ENCODE peak calls at places on chromosomes 2 and 18, in seven cellular contexts. One of them, this sample, is unnamed.

GRCh38 chr2:82986899-82987298 is 1472.2 kb downstream of the SUCLG1 start:
- DNase-seq in A549: no peak
- DNase-seq in sigmoid colon: no peak
- DNase-seq in stomach: no peak
- DNase-seq in transverse colon: no peak
- DNase-seq in ovary: no peak
- DNase-seq in HepG2: no peak
- DNase-seq in this sample: no peak

GRCh38 chr2:216695401-216695821 is at the start of gene IGFBP5:
- DNase-seq in sigmoid colon: peak; percentile 98
- DNase-seq in A549: no peak
- DNase-seq in stomach: peak; percentile 89
- DNase-seq in transverse colon: peak; percentile 75
- DNase-seq in ovary: peak; percentile 98
- DNase-seq in HepG2: no peak
- DNase-seq in this sample: peak; percentile 97

GRCh38 chr2:127465258-127465657 is 47.0 kb downstream of the PROC start:
- DNase-seq in HepG2: no peak
- DNase-seq in A549: no peak
- DNase-seq in ovary: no peak
- DNase-seq in sigmoid colon: no peak
- DNase-seq in stomach: no peak
- DNase-seq in transverse colon: no peak
- DNase-seq in this sample: no peak

GRCh38 chr2:236535024-236535423 is 34.6 kb upstream of the ACKR3 start:
- DNase-seq in ovary: no peak
- DNase-seq in transverse colon: no peak
- DNase-seq in A549: no peak
- DNase-seq in HepG2: no peak
- DNase-seq in sigmoid colon: no peak
- DNase-seq in stomach: no peak
- DNase-seq in this sample: no peak

GRCh38 chr2:223613017-223613950 is 11.1 kb upstream of the SCG2 start:
- DNase-seq in ovary: peak; percentile 89
- DNase-seq in stomach: peak; percentile 73
- DNase-seq in sigmoid colon: peak; percentile 95
- DNase-seq in transverse colon: peak; percentile 54
- DNase-seq in A549: peak; percentile 96
- DNase-seq in HepG2: peak; percentile 45
- DNase-seq in this sample: peak; percentile 95

GRCh38 chr2:58950795-58951462 is 709.8 kb upstream of the FANCL start:
- DNase-seq in A549: no peak
- DNase-seq in stomach: no peak
- DNase-seq in HepG2: no peak
- DNase-seq in transverse colon: no peak
- DNase-seq in ovary: no peak
- DNase-seq in sigmoid colon: no peak
- DNase-seq in this sample: no peak

GRCh38 chr2:241857572-241858121 is 1.0 kb downstream of the PDCD1 start:
- DNase-seq in sigmoid colon: peak; percentile 54
- DNase-seq in transverse colon: no peak
- DNase-seq in A549: no peak
- DNase-seq in HepG2: no peak
- DNase-seq in ovary: no peak
- DNase-seq in stomach: no peak
- DNase-seq in this sample: no peak

GRCh38 chr18:8358066-8358795 is 251.0 kb upstream of the RAB12 start:
- DNase-seq in A549: no peak
- DNase-seq in HepG2: no peak
- DNase-seq in ovary: no peak
- DNase-seq in sigmoid colon: no peak
- DNase-seq in stomach: no peak
- DNase-seq in transverse colon: no peak
- DNase-seq in this sample: no peak

GRCh38 chr2:108933691-108934117 is 55.3 kb downstream of the EDAR start:
- DNase-seq in stomach: no peak
- DNase-seq in A549: no peak
- DNase-seq in HepG2: no peak
- DNase-seq in ovary: no peak
- DNase-seq in transverse colon: peak; percentile 66
- DNase-seq in sigmoid colon: no peak
- DNase-seq in this sample: no peak

GRCh38 chr2:68031546-68032160 is 31.2 kb downstream of the C1D start:
- DNase-seq in A549: peak; percentile 57
- DNase-seq in transverse colon: no peak
- DNase-seq in ovary: no peak
- DNase-seq in HepG2: peak; percentile 64
- DNase-seq in sigmoid colon: no peak
- DNase-seq in stomach: no peak
- DNase-seq in this sample: no peak

GRCh38 chr2:223887127-223887526 is 49.7 kb upstream of the AP1S3 start:
- DNase-seq in transverse colon: no peak
- DNase-seq in A549: no peak
- DNase-seq in stomach: no peak
- DNase-seq in sigmoid colon: no peak
- DNase-seq in ovary: no peak
- DNase-seq in HepG2: peak; percentile 54
- DNase-seq in this sample: no peak

GRCh38 chr2:69278366-69278765 is 108.7 kb downstream of the GFPT1 start:
- DNase-seq in HepG2: no peak
- DNase-seq in stomach: no peak
- DNase-seq in transverse colon: no peak
- DNase-seq in sigmoid colon: no peak
- DNase-seq in ovary: no peak
- DNase-seq in A549: no peak
- DNase-seq in this sample: no peak

GRCh38 chr2:96651793-96652192 is 9.2 kb downstream of the FER1L5 start:
- DNase-seq in HepG2: no peak
- DNase-seq in ovary: no peak
- DNase-seq in stomach: no peak
- DNase-seq in A549: no peak
- DNase-seq in sigmoid colon: no peak
- DNase-seq in transverse colon: no peak
- DNase-seq in this sample: no peak

GRCh38 chr2:157927155-157927554 is 51.0 kb upstream of the ACVR1 start:
- DNase-seq in stomach: no peak
- DNase-seq in A549: no peak
- DNase-seq in transverse colon: no peak
- DNase-seq in HepG2: no peak
- DNase-seq in sigmoid colon: no peak
- DNase-seq in ovary: no peak
- DNase-seq in this sample: no peak

GRCh38 chr2:42931818-42932195 is 139.4 kb upstream of the HAAO start:
- DNase-seq in A549: no peak
- DNase-seq in sigmoid colon: no peak
- DNase-seq in ovary: peak; percentile 33
- DNase-seq in stomach: no peak
- DNase-seq in transverse colon: no peak
- DNase-seq in HepG2: no peak
- DNase-seq in this sample: no peak

GRCh38 chr2:189312643-189313042 is 128.6 kb upstream of the WDR75 start:
- DNase-seq in HepG2: no peak
- DNase-seq in ovary: no peak
- DNase-seq in A549: no peak
- DNase-seq in sigmoid colon: no peak
- DNase-seq in transverse colon: no peak
- DNase-seq in stomach: no peak
- DNase-seq in this sample: no peak

GRCh38 chr2:241868661-241869081 is 858 bp upstream of the RTP5 start:
- DNase-seq in HepG2: no peak
- DNase-seq in transverse colon: no peak
- DNase-seq in stomach: no peak
- DNase-seq in ovary: no peak
- DNase-seq in A549: no peak
- DNase-seq in sigmoid colon: no peak
- DNase-seq in this sample: no peak

GRCh38 chr2:205482399-205483065 is 199.8 kb upstream of the NRP2 start:
- DNase-seq in A549: no peak
- DNase-seq in stomach: no peak
- DNase-seq in HepG2: no peak
- DNase-seq in ovary: no peak
- DNase-seq in transverse colon: no peak
- DNase-seq in sigmoid colon: no peak
- DNase-seq in this sample: peak; percentile 81

GRCh38 chr2:205481861-205482260 is 200.4 kb upstream of the NRP2 start:
- DNase-seq in HepG2: no peak
- DNase-seq in stomach: no peak
- DNase-seq in A549: no peak
- DNase-seq in transverse colon: no peak
- DNase-seq in ovary: no peak
- DNase-seq in sigmoid colon: no peak
- DNase-seq in this sample: peak; percentile 70

GRCh38 chr2:205484717-205485116 is 197.6 kb upstream of the NRP2 start:
- DNase-seq in HepG2: no peak
- DNase-seq in transverse colon: no peak
- DNase-seq in stomach: no peak
- DNase-seq in sigmoid colon: no peak
- DNase-seq in ovary: no peak
- DNase-seq in A549: no peak
- DNase-seq in this sample: no peak

GRCh38 chr2:205477016-205477705 is 205.1 kb upstream of the NRP2 start:
- DNase-seq in HepG2: no peak
- DNase-seq in A549: peak; percentile 1
- DNase-seq in ovary: no peak
- DNase-seq in sigmoid colon: no peak
- DNase-seq in stomach: no peak
- DNase-seq in transverse colon: no peak
- DNase-seq in this sample: peak; percentile 2

DNA sequence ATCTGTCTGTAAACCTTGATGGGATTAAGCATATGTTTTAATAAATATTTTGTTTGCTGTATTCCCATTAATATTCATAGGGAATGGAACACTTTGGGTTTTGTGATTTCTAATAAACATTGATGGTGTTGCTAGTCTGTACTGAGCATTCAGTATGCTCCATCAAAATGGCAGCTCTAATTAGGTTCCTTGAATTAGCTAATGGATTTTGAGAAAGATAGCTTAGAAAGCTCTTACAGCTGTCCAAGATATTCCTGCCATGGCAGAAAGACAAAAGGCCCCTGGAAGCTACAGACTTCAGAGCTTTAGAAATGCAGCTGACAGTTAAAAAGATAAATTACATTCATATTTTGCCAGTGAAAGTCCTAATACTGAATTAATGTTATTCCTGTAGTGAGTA is 199.2 kb upstream of the NRP2 start:
- DNase-seq in stomach: no peak
- DNase-seq in ovary: no peak
- DNase-seq in transverse colon: no peak
- DNase-seq in sigmoid colon: no peak
- DNase-seq in HepG2: no peak
- DNase-seq in A549: no peak
- DNase-seq in this sample: peak; percentile 4
- TF ChIP-seq EP300 in stomach: no peak
- TF ChIP-seq EP300 in ovary: no peak
- TF ChIP-seq EP300 in transverse colon: no peak
- TF ChIP-seq EP300 in sigmoid colon: no peak
- TF ChIP-seq EP300 in HepG2: no peak
- TF ChIP-seq EP300 in A549: no peak
- TF ChIP-seq EP300 in this sample: no peak

DNA sequence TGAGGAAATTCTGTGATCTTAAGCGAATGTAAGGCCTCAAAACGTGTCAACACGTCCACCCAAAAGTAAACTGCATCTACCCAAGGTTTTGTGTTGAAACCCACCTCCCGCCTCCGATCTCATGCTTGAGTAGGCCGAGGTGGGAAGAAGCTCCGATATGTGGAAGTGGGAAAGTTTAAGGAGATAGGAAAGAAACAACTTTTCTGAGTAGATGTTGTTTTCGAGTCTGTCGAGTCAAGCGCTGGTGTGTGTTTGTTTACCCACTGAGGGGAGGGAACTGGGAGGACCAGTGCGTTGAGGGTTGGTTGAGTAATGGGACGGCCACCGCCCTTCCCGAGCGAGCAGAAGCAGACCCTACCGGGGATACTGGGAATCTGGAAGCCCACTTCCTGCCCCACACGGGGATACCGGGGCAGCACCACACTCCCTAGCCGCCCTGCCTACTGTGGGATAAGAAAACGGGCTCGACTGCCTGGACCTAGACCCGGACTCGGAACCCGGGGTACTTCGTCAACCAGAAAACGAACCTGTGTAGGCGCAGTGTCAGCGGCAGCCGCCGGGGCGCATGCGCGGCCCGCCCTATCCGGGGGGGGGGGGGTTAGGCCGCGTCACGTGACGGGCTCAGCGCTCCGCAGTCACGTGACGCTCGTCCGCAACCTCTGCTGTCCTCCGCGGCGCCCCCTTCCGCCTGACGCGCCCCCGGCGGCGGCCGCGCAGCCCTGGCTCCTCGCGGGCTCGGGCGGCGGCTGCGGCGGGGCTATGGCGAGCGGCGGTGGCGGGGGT is at the start of gene RETREG2:
- DNase-seq in sigmoid colon: peak; percentile 94
- DNase-seq in stomach: peak; percentile 87
- DNase-seq in transverse colon: peak; percentile 89
- DNase-seq in HepG2: peak; percentile 93
- DNase-seq in ovary: peak; percentile 91
- DNase-seq in A549: peak; percentile 94
- DNase-seq in this sample: peak; percentile 99
- TF ChIP-seq EP300 in sigmoid colon: no peak
- TF ChIP-seq EP300 in stomach: no peak
- TF ChIP-seq EP300 in transverse colon: peak; percentile 4
- TF ChIP-seq EP300 in HepG2: peak; percentile 5
- TF ChIP-seq EP300 in ovary: no peak
- TF ChIP-seq EP300 in A549: no peak
- TF ChIP-seq EP300 in this sample: no peak

DNA sequence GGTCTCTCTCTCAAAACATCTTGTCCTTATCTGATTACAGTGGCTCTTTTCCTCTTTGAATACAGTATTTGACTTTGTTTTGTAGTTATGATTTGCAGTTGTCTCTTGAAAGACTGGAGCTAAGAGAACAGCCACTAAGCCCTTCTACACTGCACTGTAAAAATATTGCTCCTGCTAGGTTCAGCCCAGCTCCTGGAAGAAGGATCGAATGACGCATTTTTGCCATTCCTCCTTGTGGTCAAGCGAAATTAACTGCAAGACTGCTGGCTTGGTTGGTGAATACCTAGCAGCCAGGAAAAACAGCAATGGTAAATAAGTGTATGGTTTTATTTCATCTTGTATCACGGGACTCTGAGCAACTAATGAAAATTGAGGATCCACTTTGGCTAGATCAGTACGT is 407.8 kb upstream of the CDH2 start:
- DNase-seq in transverse colon: no peak
- DNase-seq in stomach: no peak
- DNase-seq in sigmoid colon: no peak
- DNase-seq in HepG2: no peak
- DNase-seq in ovary: no peak
- DNase-seq in A549: no peak
- DNase-seq in this sample: no peak
- TF ChIP-seq EP300 in transverse colon: no peak
- TF ChIP-seq EP300 in stomach: no peak
- TF ChIP-seq EP300 in sigmoid colon: no peak
- TF ChIP-seq EP300 in HepG2: no peak
- TF ChIP-seq EP300 in ovary: no peak
- TF ChIP-seq EP300 in A549: no peak
- TF ChIP-seq EP300 in this sample: no peak

DNA sequence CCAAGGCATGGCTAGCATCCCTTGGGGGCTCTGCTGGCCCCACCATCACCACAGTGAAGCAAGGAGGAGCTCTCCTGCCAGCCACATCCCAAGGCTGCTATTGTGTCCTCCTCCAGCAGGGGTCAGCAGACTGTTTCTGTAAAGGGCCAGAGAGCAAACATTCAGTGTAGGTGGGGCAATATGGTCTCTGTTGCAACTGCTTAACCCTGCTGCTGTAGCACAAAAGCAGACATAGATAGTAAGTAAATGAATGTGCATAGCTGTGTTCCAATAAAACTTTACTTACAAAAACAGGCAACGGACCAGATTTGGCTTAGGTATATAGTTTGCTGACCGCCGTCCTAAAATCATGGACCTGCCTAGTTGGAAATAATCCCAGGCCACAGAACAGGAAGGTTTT is 36.4 kb upstream of the ZBTB7C start:
- DNase-seq in ovary: peak; percentile 57
- DNase-seq in sigmoid colon: peak; percentile 77
- DNase-seq in stomach: peak; percentile 83
- DNase-seq in transverse colon: peak; percentile 83
- DNase-seq in HepG2: peak; percentile 89
- DNase-seq in A549: peak; percentile 75
- DNase-seq in this sample: no peak
- TF ChIP-seq EP300 in ovary: no peak
- TF ChIP-seq EP300 in sigmoid colon: no peak
- TF ChIP-seq EP300 in stomach: no peak
- TF ChIP-seq EP300 in transverse colon: no peak
- TF ChIP-seq EP300 in HepG2: no peak
- TF ChIP-seq EP300 in A549: no peak
- TF ChIP-seq EP300 in this sample: no peak